ENCODE peak calls at places on chromosomes 7 and 10, in five cellular contexts. C is ELF-1; Y is Peyer's patch; G is ELR; X is stimulated activated CD4-positive, alpha-beta T cell treated with anti-CD3 and anti-CD28 coated beads, Interleukin-1b, Interleukin-23, amount 100 ng/mL, for 1 hour. H is an unnamed sample.

GRCh38 chr7:41777894-41778596 is 75.2 kb upstream of the INHBA start:
- DNase-seq in C (no peak), Y (no peak), G (no peak), X (no peak), H (no peak)

GRCh38 chr7:37495574-37496184 is 47.0 kb upstream of the ELMO1 start:
- DNase-seq in C (peak; percentile 13), Y (no peak), G (peak; percentile 34), X (no peak), H (no peak)

GRCh38 chr7:155269766-155270585 is 27.7 kb upstream of the INSIG1 start:
- DNase-seq in C (no peak), Y (no peak), G (peak; percentile 32), X (no peak), H (peak; percentile 93)

GRCh38 chr7:35565927-35566326 is 129.0 kb downstream of the HERPUD2 start:
- DNase-seq in C (no peak), Y (no peak), G (peak; percentile 10), X (no peak), H (no peak)

GRCh38 chr10:129972145-129972965 is 8.3 kb upstream of the EBF3 start:
- DNase-seq in C (peak; percentile 35), Y (no peak), G (peak; percentile 32), X (no peak), H (no peak)

GRCh38 chr7:70694357-70694908 is 437.5 kb upstream of the GALNT17 start:
- DNase-seq in C (no peak), Y (no peak), G (peak; percentile 47), X (no peak), H (peak; percentile 68)

GRCh38 chr10:18719811-18720210 is 60.6 kb downstream of the ARL5B start:
- DNase-seq in C (no peak), Y (no peak), G (no peak), X (no peak), H (no peak)

GRCh38 chr10:120996456-120997053 is 145.4 kb downstream of the WDR11 start:
- DNase-seq in C (no peak), Y (no peak), G (no peak), X (no peak), H (no peak)

GRCh38 chr7:39248693-39249090 is 271.0 kb downstream of the POU6F2 start:
- DNase-seq in C (peak; percentile 55), Y (no peak), G (no peak), X (no peak), H (no peak)

GRCh38 chr10:132407846-132408278 is 10.9 kb downstream of the PWWP2B start:
- DNase-seq in C (peak; percentile 92), Y (peak; percentile 51), G (no peak), X (no peak), H (no peak)

GRCh38 chr10:121310151-121310711 is 288.0 kb downstream of the FGFR2 start:
- DNase-seq in C (peak; percentile 61), Y (no peak), G (no peak), X (no peak), H (no peak)

GRCh38 chr7:156173748-156174353 is 361.6 kb upstream of the SHH start:
- DNase-seq in C (no peak), Y (no peak), G (no peak), X (no peak), H (no peak)

GRCh38 chr10:109968954-109969644 is 38.7 kb upstream of the ADD3 start:
- DNase-seq in C (no peak), Y (no peak), G (no peak), X (no peak), H (no peak)

GRCh38 chr10:131657985-131658330 is 242.8 kb upstream of the PPP2R2D start:
- DNase-seq in C (no peak), Y (no peak), G (no peak), X (no peak), H (no peak)

GRCh38 chr10:28738200-28738599 is 60.9 kb downstream of the BAMBI start:
- DNase-seq in C (no peak), Y (no peak), G (no peak), X (no peak), H (no peak)

GRCh38 chr10:31940839-31941653 is 12.4 kb upstream of the ARHGAP12 start:
- DNase-seq in C (peak; percentile 36), Y (no peak), G (peak; percentile 100), X (no peak), H (no peak)

GRCh38 chr10:32489935-32490334 is 44.0 kb downstream of the CCDC7 start:
- DNase-seq in C (no peak), Y (no peak), G (no peak), X (no peak), H (no peak)

GRCh38 chr7:105589221-105590077 is 8.2 kb upstream of the EFCAB10 start:
- DNase-seq in C (peak; percentile 57), Y (peak; percentile 31), G (peak; percentile 81), X (no peak), H (peak; percentile 64)

GRCh38 chr7:24595671-24596418 is 22.6 kb downstream of the PALS2 start:
- DNase-seq in C (no peak), Y (no peak), G (no peak), X (no peak), H (no peak)

GRCh38 chr7:272108-272615 is 17.8 kb upstream of the FOXL3 start:
- DNase-seq in C (no peak), Y (no peak), G (no peak), X (no peak), H (no peak)